ENCODE peak calls at places on chromosomes 4 and X, in six cellular contexts. S, G, U, P, O and B are unnamed samples.

GRCh38 chr4:160038560-160038959 is 935.7 kb downstream of the RAPGEF2 start:
- DNase-seq in S (no peak), G (no peak), U (no peak), P (no peak), O (no peak), B (no peak)

GRCh38 chrX:125436855-125437254 is 117.2 kb downstream of the TEX13C start:
- DNase-seq in S (no peak), G (no peak), U (no peak), P (no peak), O (no peak), B (no peak)

GRCh38 chrX:9534686-9535085 is 69.8 kb downstream of the TBL1X start:
- DNase-seq in S (peak), G (no peak), U (no peak), P (no peak), O (no peak), B (no peak)

GRCh38 chrX:120768681-120769080 is 107.0 kb downstream of the CT47B1 start:
- DNase-seq in S (no peak), G (no peak), U (no peak), P (no peak), O (no peak), B (no peak)

GRCh38 chr4:40214038-40214437 is 17.2 kb downstream of the RHOH start:
- DNase-seq in S (no peak), G (no peak), U (no peak), P (no peak), O (no peak), B (no peak)

GRCh38 chrX:7420712-7421111 is 272.8 kb upstream of the PUDP start:
- DNase-seq in S (no peak), G (no peak), U (no peak), P (no peak), O (no peak), B (no peak)

GRCh38 chr4:15694431-15694830 is 8.4 kb upstream of the BST1 start:
- DNase-seq in S (no peak), G (no peak), U (no peak), P (no peak), O (no peak), B (no peak)

GRCh38 chr4:131288441-131288840 is 1860.7 kb upstream of the PCDH10 start:
- DNase-seq in S (no peak), G (no peak), U (no peak), P (no peak), O (no peak), B (no peak)

GRCh38 chr4:110808371-110808878 is 185.5 kb upstream of the PITX2 start:
- DNase-seq in S (no peak), G (no peak), U (no peak), P (no peak), O (no peak), B (no peak)

GRCh38 chr4:53804719-53805118 is 213.4 kb upstream of the LNX1 start:
- DNase-seq in S (peak), G (peak), U (peak), P (no peak), O (peak), B (peak)

GRCh38 chr4:76016383-76016782 is 6.9 kb downstream of the CXCL10 start:
- DNase-seq in S (no peak), G (no peak), U (no peak), P (no peak), O (no peak), B (no peak)

GRCh38 chr4:90960433-90960832 is 833.2 kb downstream of the CCSER1 start:
- DNase-seq in S (no peak), G (no peak), U (no peak), P (no peak), O (no peak), B (no peak)

GRCh38 chr4:39045791-39046221 is 13.6 kb upstream of the TMEM156 start:
- DNase-seq in S (peak), G (no peak), U (no peak), P (peak), O (no peak), B (no peak)

GRCh38 chr4:22203436-22204011 is 255.0 kb upstream of the KCNIP4 start:
- DNase-seq in S (no peak), G (no peak), U (no peak), P (no peak), O (no peak), B (no peak)

GRCh38 chr4:185282968-185283367 is 73.6 kb downstream of the SNX25 start:
- DNase-seq in S (no peak), G (no peak), U (no peak), P (no peak), O (no peak), B (no peak)

GRCh38 chrX:15674514-15674898 is 9.9 kb upstream of the CLTRN start:
- DNase-seq in S (peak), G (peak), U (peak), P (peak), O (no peak), B (no peak)
- TF ChIP-seq POLR2AphosphoS5 in S (peak), G (no peak), U (peak), P (peak), O (no peak), B (no peak)

GRCh38 chrX:46597774-46598173 is 24.2 kb downstream of the CHST7 start:
- DNase-seq in S (no peak), G (no peak), U (no peak), P (no peak), O (no peak), B (no peak)

GRCh38 chrX:46599051-46599560 is 25.5 kb downstream of the CHST7 start:
- DNase-seq in S (no peak), G (no peak), U (no peak), P (no peak), O (no peak), B (no peak)

GRCh38 chrX:46602468-46603102 is 29.0 kb downstream of the CHST7 start:
- DNase-seq in S (no peak), G (no peak), U (no peak), P (no peak), O (no peak), B (no peak)

GRCh38 chrX:46597208-46597607 is 23.6 kb downstream of the CHST7 start:
- DNase-seq in S (no peak), G (no peak), U (no peak), P (no peak), O (no peak), B (no peak)

DNA sequence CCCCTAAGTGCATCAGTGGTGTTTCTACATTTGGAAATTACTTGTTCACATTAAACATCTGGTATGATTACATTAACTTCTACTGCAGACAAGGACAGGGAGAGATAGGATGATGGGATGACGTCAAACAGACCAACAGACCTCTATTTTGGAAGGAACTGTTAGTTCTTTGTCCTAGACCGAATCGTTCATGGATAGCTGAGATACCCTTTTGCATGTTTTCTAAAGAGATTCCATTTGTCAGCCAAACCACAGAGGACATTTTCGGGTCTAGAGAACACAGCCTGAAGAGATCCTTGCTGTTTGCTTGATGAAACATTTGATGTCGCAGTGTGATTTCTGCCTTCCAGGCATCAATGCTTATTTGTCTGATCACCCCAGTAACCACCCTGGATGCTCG is 27.7 kb downstream of the CHST7 start:
- DNase-seq in S (no peak), G (no peak), U (no peak), P (peak), O (no peak), B (no peak)
- TF ChIP-seq TAF1 in S (no peak), G (no peak), U (no peak), P (no peak), O (no peak), B (no peak)

DNA sequence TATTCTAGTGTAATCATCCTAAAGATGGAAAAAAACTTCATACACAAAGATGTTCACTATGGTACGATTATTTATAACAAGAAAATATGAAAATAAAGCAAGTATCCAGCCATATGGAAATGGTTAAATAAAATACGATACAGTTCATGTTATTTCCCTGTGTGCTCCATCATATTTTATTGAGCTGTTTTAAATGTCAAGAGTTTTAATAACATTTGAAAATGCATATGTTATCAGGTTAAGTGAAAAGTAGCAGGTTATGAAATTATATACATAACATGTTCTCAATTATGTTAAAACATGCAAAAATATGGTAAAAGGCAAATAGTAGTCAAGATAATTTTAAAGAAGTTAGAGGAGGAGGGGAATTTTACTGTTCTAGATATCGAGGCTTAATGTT is 192.0 kb downstream of the HNRNPD start:
- DNase-seq in S (no peak), G (no peak), U (no peak), P (no peak), O (no peak), B (no peak)
- TF ChIP-seq POLR2AphosphoS5 in S (no peak), G (no peak), U (no peak), P (no peak), O (no peak), B (no peak)

GRCh38 chrX:115912372-115912897 is 258.1 kb upstream of the AGTR2 start:
- DNase-seq in S (no peak), G (no peak), U (no peak), P (no peak), O (no peak), B (no peak)
- TF ChIP-seq TAF1 in S (no peak), G (no peak), U (no peak), P (no peak), O (no peak), B (no peak)

DNA sequence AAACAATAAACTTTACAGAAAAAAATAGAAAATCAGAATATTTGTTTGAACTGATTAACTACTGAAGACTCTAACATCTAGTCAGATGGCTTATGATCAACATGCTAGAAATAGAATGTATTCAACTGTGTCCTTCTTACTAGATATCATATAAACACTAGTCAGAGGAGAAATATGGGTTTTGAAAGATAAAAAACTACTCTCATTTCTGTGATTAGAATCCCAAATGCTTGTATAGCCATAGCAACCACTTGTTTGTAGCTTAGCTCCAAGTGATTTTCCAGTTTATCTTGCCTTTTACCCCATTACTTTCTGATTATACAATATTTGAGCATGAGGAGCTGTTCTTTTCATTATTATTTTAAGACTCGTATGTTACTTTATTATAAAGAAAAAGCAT is 31.2 kb downstream of the USP38 start:
- DNase-seq in S (no peak), G (no peak), U (no peak), P (no peak), O (no peak), B (no peak)
- TF ChIP-seq POLR2AphosphoS5 in S (no peak), G (no peak), U (no peak), P (no peak), O (no peak), B (no peak)